ENCODE peak calls at places on chromosomes 4 and X, in four cellular contexts. One of them, this sample, is unnamed.

GRCh38 chr4:70932984-70933383 is 30.8 kb downstream of the MOB1B start:
- DNase-seq in RWPE1: no peak
- DNase-seq in stimulated activated CD4-positive, alpha-beta T cell treated with anti-CD3 and anti-CD28 coated beads, Interleukin-4, amount 100 ng/mL, for 4 hours: no peak
- DNase-seq in mucosa of descending colon: no peak
- DNase-seq in this sample: no peak

GRCh38 chr4:53459548-53459947 is 82.1 kb downstream of the FIP1L1 start:
- DNase-seq in stimulated activated CD4-positive, alpha-beta T cell treated with anti-CD3 and anti-CD28 coated beads, Interleukin-4, amount 100 ng/mL, for 4 hours: no peak
- DNase-seq in RWPE1: no peak
- DNase-seq in mucosa of descending colon: no peak
- DNase-seq in this sample: no peak

GRCh38 chr4:31088600-31089230 is 368.5 kb downstream of the PCDH7 start:
- DNase-seq in RWPE1: no peak
- DNase-seq in stimulated activated CD4-positive, alpha-beta T cell treated with anti-CD3 and anti-CD28 coated beads, Interleukin-4, amount 100 ng/mL, for 4 hours: no peak
- DNase-seq in mucosa of descending colon: no peak
- DNase-seq in this sample: no peak

GRCh38 chr4:155478336-155478825 is 101.6 kb upstream of the MAP9 start:
- DNase-seq in RWPE1: no peak
- DNase-seq in mucosa of descending colon: no peak
- DNase-seq in stimulated activated CD4-positive, alpha-beta T cell treated with anti-CD3 and anti-CD28 coated beads, Interleukin-4, amount 100 ng/mL, for 4 hours: no peak
- DNase-seq in this sample: no peak

GRCh38 chrX:7170903-7171302 is 22.9 kb upstream of the PUDP start:
- DNase-seq in RWPE1: no peak
- DNase-seq in mucosa of descending colon: no peak
- DNase-seq in stimulated activated CD4-positive, alpha-beta T cell treated with anti-CD3 and anti-CD28 coated beads, Interleukin-4, amount 100 ng/mL, for 4 hours: peak
- DNase-seq in this sample: no peak

GRCh38 chr4:6563935-6564645 is 10.9 kb upstream of the MAN2B2 start:
- DNase-seq in stimulated activated CD4-positive, alpha-beta T cell treated with anti-CD3 and anti-CD28 coated beads, Interleukin-4, amount 100 ng/mL, for 4 hours: no peak
- DNase-seq in mucosa of descending colon: no peak
- DNase-seq in RWPE1: no peak
- DNase-seq in this sample: no peak

GRCh38 chr4:168558587-168558986 is 61.7 kb downstream of the PALLD start:
- DNase-seq in RWPE1: peak
- DNase-seq in mucosa of descending colon: no peak
- DNase-seq in stimulated activated CD4-positive, alpha-beta T cell treated with anti-CD3 and anti-CD28 coated beads, Interleukin-4, amount 100 ng/mL, for 4 hours: no peak
- DNase-seq in this sample: no peak

GRCh38 chrX:11968470-11968869 is 169.8 kb upstream of the FRMPD4 start:
- DNase-seq in RWPE1: peak
- DNase-seq in stimulated activated CD4-positive, alpha-beta T cell treated with anti-CD3 and anti-CD28 coated beads, Interleukin-4, amount 100 ng/mL, for 4 hours: no peak
- DNase-seq in mucosa of descending colon: no peak
- DNase-seq in this sample: no peak

GRCh38 chr4:138222041-138222440 is 20.1 kb downstream of the SLC7A11 start:
- DNase-seq in stimulated activated CD4-positive, alpha-beta T cell treated with anti-CD3 and anti-CD28 coated beads, Interleukin-4, amount 100 ng/mL, for 4 hours: no peak
- DNase-seq in RWPE1: no peak
- DNase-seq in mucosa of descending colon: no peak
- DNase-seq in this sample: no peak

GRCh38 chrX:11010476-11010875 is 100.7 kb upstream of the HCCS start:
- DNase-seq in stimulated activated CD4-positive, alpha-beta T cell treated with anti-CD3 and anti-CD28 coated beads, Interleukin-4, amount 100 ng/mL, for 4 hours: no peak
- DNase-seq in RWPE1: no peak
- DNase-seq in mucosa of descending colon: no peak
- DNase-seq in this sample: no peak

GRCh38 chr4:102169345-102169744 is 175.9 kb downstream of the SLC39A8 start:
- DNase-seq in RWPE1: no peak
- DNase-seq in stimulated activated CD4-positive, alpha-beta T cell treated with anti-CD3 and anti-CD28 coated beads, Interleukin-4, amount 100 ng/mL, for 4 hours: no peak
- DNase-seq in mucosa of descending colon: no peak
- DNase-seq in this sample: no peak

GRCh38 chr4:73315091-73315490 is 56.5 kb upstream of the ANKRD17 start:
- DNase-seq in RWPE1: no peak
- DNase-seq in stimulated activated CD4-positive, alpha-beta T cell treated with anti-CD3 and anti-CD28 coated beads, Interleukin-4, amount 100 ng/mL, for 4 hours: no peak
- DNase-seq in mucosa of descending colon: no peak
- DNase-seq in this sample: no peak

GRCh38 chr4:164212134-164212533 is 541.8 kb upstream of the SMIM31 start:
- DNase-seq in RWPE1: peak
- DNase-seq in stimulated activated CD4-positive, alpha-beta T cell treated with anti-CD3 and anti-CD28 coated beads, Interleukin-4, amount 100 ng/mL, for 4 hours: no peak
- DNase-seq in mucosa of descending colon: no peak
- DNase-seq in this sample: no peak

GRCh38 chr4:26083987-26084386 is 170.0 kb downstream of the SMIM20 start:
- DNase-seq in RWPE1: peak
- DNase-seq in mucosa of descending colon: no peak
- DNase-seq in stimulated activated CD4-positive, alpha-beta T cell treated with anti-CD3 and anti-CD28 coated beads, Interleukin-4, amount 100 ng/mL, for 4 hours: no peak
- DNase-seq in this sample: no peak

GRCh38 chr4:171142045-171142444 is 671.2 kb upstream of the GALNTL6 start:
- DNase-seq in RWPE1: no peak
- DNase-seq in stimulated activated CD4-positive, alpha-beta T cell treated with anti-CD3 and anti-CD28 coated beads, Interleukin-4, amount 100 ng/mL, for 4 hours: no peak
- DNase-seq in mucosa of descending colon: no peak
- DNase-seq in this sample: no peak

GRCh38 chrX:150421816-150422215 is 58.7 kb downstream of the MAMLD1 start:
- DNase-seq in stimulated activated CD4-positive, alpha-beta T cell treated with anti-CD3 and anti-CD28 coated beads, Interleukin-4, amount 100 ng/mL, for 4 hours: no peak
- DNase-seq in RWPE1: no peak
- DNase-seq in mucosa of descending colon: no peak
- DNase-seq in this sample: no peak

GRCh38 chr4:139866270-139866962 is 200.8 kb downstream of the MGST2 start:
- DNase-seq in mucosa of descending colon: no peak
- DNase-seq in RWPE1: no peak
- DNase-seq in stimulated activated CD4-positive, alpha-beta T cell treated with anti-CD3 and anti-CD28 coated beads, Interleukin-4, amount 100 ng/mL, for 4 hours: no peak
- DNase-seq in this sample: no peak